ENCODE peak calls at places on chromosomes 13 and 19, in five cellular contexts. One of them, this sample, is unnamed.

GRCh38 chr13:112753868-112754267 is 64.0 kb downstream of the ATP11A start:
- DNase-seq in AG08395: no peak
- DNase-seq in amniotic stem cell: no peak
- DNase-seq in stimulated activated CD4-positive, alpha-beta T cell treated with anti-CD3 and anti-CD28 coated beads, Interleukin-1b, Interleukin-23, amount 100 ng/mL, for 24 hours: no peak
- DNase-seq in DMS153: no peak
- DNase-seq in this sample: no peak

GRCh38 chr19:14434543-14435319 is 1.6 kb downstream of the PKN1 start:
- DNase-seq in amniotic stem cell: peak
- DNase-seq in DMS153: no peak
- DNase-seq in AG08395: peak
- DNase-seq in stimulated activated CD4-positive, alpha-beta T cell treated with anti-CD3 and anti-CD28 coated beads, Interleukin-1b, Interleukin-23, amount 100 ng/mL, for 24 hours: no peak
- DNase-seq in this sample: peak

GRCh38 chr13:69306766-69307165 is 800.9 kb upstream of the ATXN8OS start:
- DNase-seq in AG08395: no peak
- DNase-seq in amniotic stem cell: no peak
- DNase-seq in stimulated activated CD4-positive, alpha-beta T cell treated with anti-CD3 and anti-CD28 coated beads, Interleukin-1b, Interleukin-23, amount 100 ng/mL, for 24 hours: no peak
- DNase-seq in DMS153: no peak
- DNase-seq in this sample: no peak

GRCh38 chr19:33514885-33515485 is 6.6 kb downstream of the PEPD start:
- DNase-seq in amniotic stem cell: no peak
- DNase-seq in AG08395: peak
- DNase-seq in DMS153: no peak
- DNase-seq in stimulated activated CD4-positive, alpha-beta T cell treated with anti-CD3 and anti-CD28 coated beads, Interleukin-1b, Interleukin-23, amount 100 ng/mL, for 24 hours: no peak
- DNase-seq in this sample: no peak

GRCh38 chr13:41231025-41231677 is 32.2 kb downstream of the MTRF1 start:
- DNase-seq in amniotic stem cell: no peak
- DNase-seq in DMS153: no peak
- DNase-seq in AG08395: no peak
- DNase-seq in stimulated activated CD4-positive, alpha-beta T cell treated with anti-CD3 and anti-CD28 coated beads, Interleukin-1b, Interleukin-23, amount 100 ng/mL, for 24 hours: no peak
- DNase-seq in this sample: no peak

GRCh38 chr19:2806736-2807378 is 12.8 kb upstream of the ZNF554 start:
- DNase-seq in AG08395: no peak
- DNase-seq in DMS153: no peak
- DNase-seq in stimulated activated CD4-positive, alpha-beta T cell treated with anti-CD3 and anti-CD28 coated beads, Interleukin-1b, Interleukin-23, amount 100 ng/mL, for 24 hours: no peak
- DNase-seq in amniotic stem cell: no peak
- DNase-seq in this sample: no peak

GRCh38 chr19:19475845-19476828 is 39.2 kb downstream of the TSSK6 start:
- DNase-seq in AG08395: peak
- DNase-seq in amniotic stem cell: no peak
- DNase-seq in DMS153: no peak
- DNase-seq in stimulated activated CD4-positive, alpha-beta T cell treated with anti-CD3 and anti-CD28 coated beads, Interleukin-1b, Interleukin-23, amount 100 ng/mL, for 24 hours: no peak
- DNase-seq in this sample: no peak

GRCh38 chr13:109154146-109154545 is 524.7 kb downstream of the MYO16 start:
- DNase-seq in stimulated activated CD4-positive, alpha-beta T cell treated with anti-CD3 and anti-CD28 coated beads, Interleukin-1b, Interleukin-23, amount 100 ng/mL, for 24 hours: no peak
- DNase-seq in AG08395: no peak
- DNase-seq in DMS153: no peak
- DNase-seq in amniotic stem cell: no peak
- DNase-seq in this sample: no peak

GRCh38 chr19:4730740-4731171 is 7.1 kb upstream of the DPP9 start:
- DNase-seq in DMS153: no peak
- DNase-seq in stimulated activated CD4-positive, alpha-beta T cell treated with anti-CD3 and anti-CD28 coated beads, Interleukin-1b, Interleukin-23, amount 100 ng/mL, for 24 hours: peak
- DNase-seq in amniotic stem cell: no peak
- DNase-seq in AG08395: peak
- DNase-seq in this sample: peak

GRCh38 chr13:48533986-48534600 is 1.2 kb upstream of the RCBTB2 start:
- DNase-seq in AG08395: no peak
- DNase-seq in amniotic stem cell: no peak
- DNase-seq in stimulated activated CD4-positive, alpha-beta T cell treated with anti-CD3 and anti-CD28 coated beads, Interleukin-1b, Interleukin-23, amount 100 ng/mL, for 24 hours: no peak
- DNase-seq in DMS153: no peak
- DNase-seq in this sample: no peak

GRCh38 chr13:65400707-65401106 is 1829.4 kb downstream of the PCDH9 start:
- DNase-seq in amniotic stem cell: no peak
- DNase-seq in AG08395: no peak
- DNase-seq in DMS153: no peak
- DNase-seq in stimulated activated CD4-positive, alpha-beta T cell treated with anti-CD3 and anti-CD28 coated beads, Interleukin-1b, Interleukin-23, amount 100 ng/mL, for 24 hours: no peak
- DNase-seq in this sample: no peak

GRCh38 chr19:35673121-35673804 is 6.9 kb downstream of the UPK1A start:
- DNase-seq in stimulated activated CD4-positive, alpha-beta T cell treated with anti-CD3 and anti-CD28 coated beads, Interleukin-1b, Interleukin-23, amount 100 ng/mL, for 24 hours: peak
- DNase-seq in DMS153: no peak
- DNase-seq in amniotic stem cell: peak
- DNase-seq in AG08395: peak
- DNase-seq in this sample: peak

This sample was measured in Calu3.